ENCODE peak calls at places on chromosomes 6 and 20, in six cellular contexts. One of them, this sample, is unnamed.

GRCh38 chr6:126773122-126773805 is 345.2 kb upstream of the RSPO3 start:
- DNase-seq in adipocyte: peak
- DNase-seq in stimulated activated CD4-positive, alpha-beta T cell treated with anti-CD3 and anti-CD28 coated beads, Interleukin-15, amount 100 ng/mL, for 1 hour: no peak
- DNase-seq in left cardiac atrium: no peak
- DNase-seq in HEK293T: no peak
- DNase-seq in Kasumi-1: no peak
- DNase-seq in this sample: no peak

GRCh38 chr6:57102976-57103375 is 13.0 kb downstream of the ZNF451 start:
- DNase-seq in adipocyte: no peak
- DNase-seq in stimulated activated CD4-positive, alpha-beta T cell treated with anti-CD3 and anti-CD28 coated beads, Interleukin-15, amount 100 ng/mL, for 1 hour: no peak
- DNase-seq in left cardiac atrium: no peak
- DNase-seq in HEK293T: no peak
- DNase-seq in Kasumi-1: no peak
- DNase-seq in this sample: no peak

GRCh38 chr20:50792708-50793574 is 1.9 kb upstream of the BCAS4 start:
- DNase-seq in adipocyte: no peak
- DNase-seq in stimulated activated CD4-positive, alpha-beta T cell treated with anti-CD3 and anti-CD28 coated beads, Interleukin-15, amount 100 ng/mL, for 1 hour: no peak
- DNase-seq in left cardiac atrium: no peak
- DNase-seq in HEK293T: no peak
- DNase-seq in Kasumi-1: no peak
- DNase-seq in this sample: no peak

GRCh38 chr6:108134213-108134973 is 31.4 kb upstream of the NR2E1 start:
- DNase-seq in adipocyte: no peak
- DNase-seq in stimulated activated CD4-positive, alpha-beta T cell treated with anti-CD3 and anti-CD28 coated beads, Interleukin-15, amount 100 ng/mL, for 1 hour: no peak
- DNase-seq in left cardiac atrium: no peak
- DNase-seq in HEK293T: peak
- DNase-seq in Kasumi-1: no peak
- DNase-seq in this sample: no peak

GRCh38 chr6:136117081-136117480 is 133.0 kb downstream of the MTFR2 start:
- DNase-seq in adipocyte: no peak
- DNase-seq in stimulated activated CD4-positive, alpha-beta T cell treated with anti-CD3 and anti-CD28 coated beads, Interleukin-15, amount 100 ng/mL, for 1 hour: no peak
- DNase-seq in left cardiac atrium: no peak
- DNase-seq in HEK293T: no peak
- DNase-seq in Kasumi-1: no peak
- DNase-seq in this sample: no peak

GRCh38 chr20:4814696-4815252 is 93.1 kb downstream of the PRND start:
- DNase-seq in adipocyte: no peak
- DNase-seq in stimulated activated CD4-positive, alpha-beta T cell treated with anti-CD3 and anti-CD28 coated beads, Interleukin-15, amount 100 ng/mL, for 1 hour: no peak
- DNase-seq in left cardiac atrium: peak
- DNase-seq in HEK293T: no peak
- DNase-seq in Kasumi-1: peak
- DNase-seq in this sample: no peak

GRCh38 chr20:48153523-48153922 is 368.2 kb upstream of the SULF2 start:
- DNase-seq in adipocyte: no peak
- DNase-seq in stimulated activated CD4-positive, alpha-beta T cell treated with anti-CD3 and anti-CD28 coated beads, Interleukin-15, amount 100 ng/mL, for 1 hour: no peak
- DNase-seq in left cardiac atrium: no peak
- DNase-seq in HEK293T: no peak
- DNase-seq in Kasumi-1: no peak
- DNase-seq in this sample: no peak

GRCh38 chr6:48610846-48611245 is 499.8 kb upstream of the PTCHD4 start:
- DNase-seq in adipocyte: peak
- DNase-seq in stimulated activated CD4-positive, alpha-beta T cell treated with anti-CD3 and anti-CD28 coated beads, Interleukin-15, amount 100 ng/mL, for 1 hour: no peak
- DNase-seq in left cardiac atrium: no peak
- DNase-seq in HEK293T: no peak
- DNase-seq in Kasumi-1: no peak
- DNase-seq in this sample: peak

GRCh38 chr20:43842126-43843020 is 72.3 kb upstream of the TOX2 start:
- DNase-seq in adipocyte: no peak
- DNase-seq in stimulated activated CD4-positive, alpha-beta T cell treated with anti-CD3 and anti-CD28 coated beads, Interleukin-15, amount 100 ng/mL, for 1 hour: no peak
- DNase-seq in left cardiac atrium: no peak
- DNase-seq in HEK293T: no peak
- DNase-seq in Kasumi-1: no peak
- DNase-seq in this sample: no peak

GRCh38 chr20:51211191-51211590 is 188.3 kb upstream of the KCNG1 start:
- DNase-seq in adipocyte: no peak
- DNase-seq in stimulated activated CD4-positive, alpha-beta T cell treated with anti-CD3 and anti-CD28 coated beads, Interleukin-15, amount 100 ng/mL, for 1 hour: no peak
- DNase-seq in left cardiac atrium: no peak
- DNase-seq in HEK293T: no peak
- DNase-seq in Kasumi-1: no peak
- DNase-seq in this sample: no peak

GRCh38 chr6:5481024-5481423 is 219.7 kb downstream of the FARS2 start:
- DNase-seq in adipocyte: no peak
- DNase-seq in stimulated activated CD4-positive, alpha-beta T cell treated with anti-CD3 and anti-CD28 coated beads, Interleukin-15, amount 100 ng/mL, for 1 hour: no peak
- DNase-seq in left cardiac atrium: peak
- DNase-seq in HEK293T: no peak
- DNase-seq in Kasumi-1: no peak
- DNase-seq in this sample: no peak

GRCh38 chr6:72035966-72036365 is 149.6 kb downstream of the RIMS1 start:
- DNase-seq in adipocyte: peak
- DNase-seq in stimulated activated CD4-positive, alpha-beta T cell treated with anti-CD3 and anti-CD28 coated beads, Interleukin-15, amount 100 ng/mL, for 1 hour: no peak
- DNase-seq in left cardiac atrium: no peak
- DNase-seq in HEK293T: no peak
- DNase-seq in Kasumi-1: no peak
- DNase-seq in this sample: no peak

GRCh38 chr6:34004706-34005105 is 141.2 kb downstream of the GRM4 start:
- DNase-seq in adipocyte: no peak
- DNase-seq in stimulated activated CD4-positive, alpha-beta T cell treated with anti-CD3 and anti-CD28 coated beads, Interleukin-15, amount 100 ng/mL, for 1 hour: no peak
- DNase-seq in left cardiac atrium: no peak
- DNase-seq in HEK293T: no peak
- DNase-seq in Kasumi-1: no peak
- DNase-seq in this sample: no peak

GRCh38 chr20:5153612-5154542 is 27.1 kb downstream of the CDS2 start:
- DNase-seq in adipocyte: no peak
- DNase-seq in stimulated activated CD4-positive, alpha-beta T cell treated with anti-CD3 and anti-CD28 coated beads, Interleukin-15, amount 100 ng/mL, for 1 hour: no peak
- DNase-seq in left cardiac atrium: no peak
- DNase-seq in HEK293T: no peak
- DNase-seq in Kasumi-1: no peak
- DNase-seq in this sample: no peak

GRCh38 chr20:14189794-14190402 is 147.5 kb downstream of the FLRT3 start:
- DNase-seq in adipocyte: peak
- DNase-seq in stimulated activated CD4-positive, alpha-beta T cell treated with anti-CD3 and anti-CD28 coated beads, Interleukin-15, amount 100 ng/mL, for 1 hour: no peak
- DNase-seq in left cardiac atrium: no peak
- DNase-seq in HEK293T: no peak
- DNase-seq in Kasumi-1: no peak
- DNase-seq in this sample: peak

GRCh38 chr6:3431994-3432393 is 24.9 kb downstream of the SLC22A23 start:
- DNase-seq in adipocyte: no peak
- DNase-seq in stimulated activated CD4-positive, alpha-beta T cell treated with anti-CD3 and anti-CD28 coated beads, Interleukin-15, amount 100 ng/mL, for 1 hour: no peak
- DNase-seq in left cardiac atrium: no peak
- DNase-seq in HEK293T: no peak
- DNase-seq in Kasumi-1: no peak
- DNase-seq in this sample: no peak

GRCh38 chr20:19382371-19382770 is 169.9 kb downstream of the SLC24A3 start:
- DNase-seq in adipocyte: no peak
- DNase-seq in stimulated activated CD4-positive, alpha-beta T cell treated with anti-CD3 and anti-CD28 coated beads, Interleukin-15, amount 100 ng/mL, for 1 hour: no peak
- DNase-seq in left cardiac atrium: no peak
- DNase-seq in HEK293T: no peak
- DNase-seq in Kasumi-1: no peak
- DNase-seq in this sample: peak

This sample was measured in OCI-M1.